ENCODE peak calls at places on chromosome 21, in seven cellular contexts. T is AG04449, H is nephron progenitor cell, V is fibroblast of mammary gland, E is neural crest cell, F is NB4, R is astrocyte of the spinal cord. C is an unnamed sample.

GRCh38 chr21:41133896-41134522 is 34.0 kb upstream of the BACE2 start:
- DNase-seq in T (no peak), H (peak), V (peak), E (no peak), F (peak), R (peak), C (peak)

GRCh38 chr21:40680311-40680710 is 166.6 kb downstream of the DSCAM start:
- DNase-seq in T (no peak), H (no peak), V (no peak), E (no peak), F (no peak), R (no peak), C (no peak)

GRCh38 chr21:34602061-34602460 is 12.9 kb downstream of the RCAN1 start:
- DNase-seq in T (no peak), H (no peak), V (no peak), E (no peak), F (no peak), R (no peak), C (no peak)

GRCh38 chr21:38244885-38245869 is 11.6 kb upstream of the KCNJ15 start:
- DNase-seq in T (peak), H (no peak), V (peak), E (no peak), F (peak), R (peak), C (peak)

GRCh38 chr21:46203203-46203600 is 18.9 kb upstream of the SPATC1L start:
- DNase-seq in T (no peak), H (no peak), V (no peak), E (no peak), F (no peak), R (no peak), C (no peak)

GRCh38 chr21:45918011-45918410 is 63.6 kb upstream of the COL6A1 start:
- DNase-seq in T (no peak), H (no peak), V (no peak), E (no peak), F (no peak), R (no peak), C (no peak)

GRCh38 chr21:14401217-14401616 is 18.3 kb upstream of the HSPA13 start:
- DNase-seq in T (no peak), H (no peak), V (no peak), E (no peak), F (no peak), R (no peak), C (no peak)

GRCh38 chr21:23725576-23725975 is 1881.7 kb downstream of the MRPL39 start:
- DNase-seq in T (no peak), H (no peak), V (no peak), E (no peak), F (peak), R (no peak), C (no peak)

GRCh38 chr21:17903029-17903806 is 84.1 kb upstream of the C21orf91 start:
- DNase-seq in T (no peak), H (no peak), V (peak), E (no peak), F (peak), R (peak), C (no peak)

GRCh38 chr21:30207252-30207579 is 8.7 kb downstream of the CLDN8 start:
- DNase-seq in T (no peak), H (no peak), V (peak), E (no peak), F (no peak), R (no peak), C (no peak)

GRCh38 chr21:25871566-25871965 is 136.8 kb downstream of the GABPA start:
- DNase-seq in T (no peak), H (no peak), V (no peak), E (no peak), F (peak), R (no peak), C (no peak)

GRCh38 chr21:34688145-34688544 is 19.4 kb downstream of the CLIC6 start:
- DNase-seq in T (no peak), H (no peak), V (peak), E (no peak), F (peak), R (peak), C (no peak)

GRCh38 chr21:29738730-29739129 is 201.1 kb downstream of the GRIK1 start:
- DNase-seq in T (no peak), H (no peak), V (no peak), E (no peak), F (no peak), R (no peak), C (no peak)

GRCh38 chr21:36697473-36698159 is 1.3 kb upstream of the SIM2 start:
- DNase-seq in T (no peak), H (no peak), V (no peak), E (peak), F (no peak), R (no peak), C (no peak)

GRCh38 chr21:29135481-29135880 is 5.0 kb downstream of the MAP3K7CL start:
- DNase-seq in T (no peak), H (no peak), V (peak), E (no peak), F (no peak), R (no peak), C (no peak)

GRCh38 chr21:31173881-31174555 is 135.7 kb upstream of the KRTAP19-8 start:
- DNase-seq in T (no peak), H (no peak), V (no peak), E (no peak), F (no peak), R (no peak), C (peak)

GRCh38 chr21:37219766-37220432 is 47.2 kb downstream of the VPS26C start:
- DNase-seq in T (no peak), H (no peak), V (peak), E (no peak), F (peak), R (no peak), C (no peak)

GRCh38 chr21:28742527-28742926 is 250.2 kb downstream of the LTN1 start:
- DNase-seq in T (no peak), H (no peak), V (peak), E (no peak), F (no peak), R (peak), C (peak)

GRCh38 chr21:45562401-45562800 is 20.2 kb upstream of the SLC19A1 start:
- DNase-seq in T (no peak), H (no peak), V (no peak), E (no peak), F (no peak), R (no peak), C (no peak)

GRCh38 chr21:36456714-36457399 is 23.1 kb downstream of the CLDN14 start:
- DNase-seq in T (no peak), H (no peak), V (peak), E (no peak), F (no peak), R (peak), C (no peak)

GRCh38 chr21:26115346-26115745 is 55.2 kb downstream of the APP start:
- DNase-seq in T (no peak), H (no peak), V (no peak), E (no peak), F (no peak), R (no peak), C (no peak)

GRCh38 chr21:26070822-26071425 is 99.6 kb downstream of the APP start:
- DNase-seq in T (peak), H (peak), V (peak), E (no peak), F (no peak), R (peak), C (peak)

GRCh38 chr21:25636727-25637126 is 2.3 kb upstream of the JAM2 start:
- DNase-seq in T (no peak), H (no peak), V (peak), E (no peak), F (no peak), R (no peak), C (no peak)

GRCh38 chr21:19463966-19464365 is 1060.4 kb upstream of the TMPRSS15 start:
- DNase-seq in T (no peak), H (no peak), V (no peak), E (no peak), F (no peak), R (no peak), C (no peak)

GRCh38 chr21:45383615-45384201 is 21.3 kb upstream of the COL18A1 start:
- DNase-seq in T (no peak), H (no peak), V (no peak), E (no peak), F (no peak), R (no peak), C (no peak)

GRCh38 chr21:36429672-36430546 is 44.7 kb downstream of the CHAF1B start:
- DNase-seq in T (peak), H (peak), V (peak), E (no peak), F (peak), R (peak), C (peak)

GRCh38 chr21:40143822-40144525 is 276.7 kb downstream of the PCP4 start:
- DNase-seq in T (no peak), H (peak), V (peak), E (peak), F (peak), R (peak), C (peak)

GRCh38 chr21:41600116-41600515 is 92.2 kb upstream of the TMPRSS2 start:
- DNase-seq in T (no peak), H (no peak), V (no peak), E (no peak), F (no peak), R (no peak), C (no peak)

GRCh38 chr21:27315373-27315772 is 348.5 kb upstream of the ADAMTS5 start:
- DNase-seq in T (no peak), H (no peak), V (no peak), E (no peak), F (no peak), R (no peak), C (no peak)

GRCh38 chr21:39108291-39109162 is 74.7 kb downstream of the PSMG1 start:
- DNase-seq in T (no peak), H (no peak), V (no peak), E (no peak), F (no peak), R (no peak), C (no peak)

GRCh38 chr21:19713324-19713723 is 1284.9 kb upstream of the NCAM2 start:
- DNase-seq in T (no peak), H (no peak), V (no peak), E (no peak), F (no peak), R (no peak), C (no peak)

GRCh38 chr21:29413683-29414082 is 115.0 kb downstream of the BACH1 start:
- DNase-seq in T (no peak), H (no peak), V (no peak), E (no peak), F (no peak), R (no peak), C (no peak)

GRCh38 chr21:37073417-37074194 is 552 bp downstream of the TTC3 start:
- DNase-seq in T (no peak), H (peak), V (peak), E (no peak), F (peak), R (peak), C (no peak)

GRCh38 chr21:15422761-15423160 is 307.0 kb upstream of the USP25 start:
- DNase-seq in T (no peak), H (no peak), V (peak), E (no peak), F (no peak), R (peak), C (peak)

DNA sequence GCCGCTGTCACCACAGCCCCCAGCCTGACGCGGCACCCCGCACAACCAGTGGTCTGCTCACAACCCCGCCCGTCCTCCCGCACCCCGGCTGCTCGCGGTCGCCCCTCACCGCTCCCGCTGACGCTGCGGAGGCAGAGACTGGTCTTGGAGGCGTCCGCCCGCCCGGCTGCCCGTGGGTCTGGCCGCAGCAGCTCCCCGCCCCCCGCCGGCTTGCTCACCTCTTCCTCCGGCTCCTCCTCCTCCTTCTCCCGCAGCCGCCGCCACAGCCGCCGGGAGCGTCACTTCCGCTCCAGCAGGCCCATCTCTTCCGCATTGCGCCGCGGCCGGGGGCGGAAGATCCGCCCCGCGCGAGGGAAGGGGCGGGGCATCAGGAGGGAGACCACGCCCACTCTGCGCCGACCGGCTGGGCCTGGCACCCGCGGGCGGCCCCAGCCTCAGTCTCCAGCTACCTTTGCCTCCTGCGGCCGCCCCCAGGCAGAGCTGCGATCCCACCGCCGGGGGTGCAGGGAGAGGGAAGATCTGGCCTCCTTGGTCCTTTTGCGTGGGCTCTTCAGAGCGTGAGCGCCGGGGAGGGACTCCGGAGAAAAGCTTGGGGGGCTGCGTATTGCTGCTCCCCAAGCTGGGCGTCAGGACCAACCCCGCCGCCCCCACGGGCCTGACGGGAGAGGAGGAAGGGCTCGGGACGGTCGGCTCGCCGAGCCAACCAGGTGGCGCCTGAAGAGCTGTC is at the start of gene SYNJ1:
- DNase-seq in T (peak), H (peak), V (peak), E (peak), F (peak), R (peak), C (peak)
- TF ChIP-seq CTCF in T (no peak), H (no peak), V (no peak), E (no peak), F (no peak), R (no peak), C (no peak)

GRCh38 chr21:43854773-43855633 is 10.0 kb upstream of the AGPAT3 start:
- DNase-seq in T (no peak), H (no peak), V (no peak), E (no peak), F (peak), R (no peak), C (no peak)

GRCh38 chr21:43861716-43862115 is 3.3 kb upstream of the AGPAT3 start:
- DNase-seq in T (no peak), H (no peak), V (no peak), E (no peak), F (no peak), R (no peak), C (no peak)

GRCh38 chr21:43859747-43860214 is 5.2 kb upstream of the AGPAT3 start:
- DNase-seq in T (no peak), H (no peak), V (no peak), E (no peak), F (no peak), R (no peak), C (no peak)

GRCh38 chr21:43855955-43856354 is 9.1 kb upstream of the AGPAT3 start:
- DNase-seq in T (no peak), H (no peak), V (no peak), E (no peak), F (no peak), R (no peak), C (no peak)

DNA sequence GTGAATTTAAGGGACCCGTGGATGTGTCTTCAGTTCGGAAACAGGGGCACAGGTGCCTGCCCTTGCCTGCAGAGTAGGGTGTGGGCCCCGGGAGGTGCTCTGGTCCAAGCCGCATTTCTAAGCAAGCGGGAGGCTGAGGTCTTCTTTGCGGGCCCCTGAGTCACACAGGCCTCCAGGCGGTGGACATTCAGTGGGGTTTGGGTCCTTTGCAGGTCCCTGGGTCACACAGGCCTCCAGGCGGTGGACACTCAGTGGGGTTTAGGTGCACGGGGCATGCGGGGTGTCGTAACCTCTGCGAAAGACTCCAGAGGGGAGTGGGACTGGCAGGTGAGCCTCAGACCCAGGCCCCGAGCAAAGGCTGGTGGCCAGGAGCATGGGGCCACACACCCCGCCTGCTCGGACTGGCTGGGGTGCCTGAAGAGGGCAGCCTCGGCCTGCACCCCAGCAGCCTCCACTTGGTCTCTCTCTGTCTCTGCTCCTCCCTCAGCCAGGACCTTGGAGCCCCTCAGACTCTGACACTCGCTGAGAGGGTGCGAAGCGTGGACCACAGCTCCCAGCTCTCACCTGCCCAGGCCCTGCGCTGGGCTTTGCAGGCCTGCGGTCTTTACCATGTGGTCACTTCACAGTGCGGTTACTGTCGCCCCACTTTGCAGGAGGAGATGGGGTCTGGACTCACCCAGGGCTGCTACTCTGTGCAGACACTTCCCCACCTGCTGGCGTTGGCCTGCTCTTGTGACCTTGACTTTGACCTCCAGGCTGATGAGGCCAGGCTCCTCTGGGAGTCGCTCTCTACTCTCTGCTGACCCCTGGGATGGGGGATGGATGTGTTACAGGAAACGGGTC is 6.0 kb upstream of the AGPAT3 start:
- DNase-seq in T (no peak), H (no peak), V (no peak), E (no peak), F (no peak), R (no peak), C (no peak)
- TF ChIP-seq CTCF in T (no peak), H (no peak), V (no peak), E (no peak), F (no peak), R (no peak), C (no peak)

GRCh38 chr21:42651515-42652401 is 1.7 kb upstream of the PDE9A start:
- DNase-seq in T (no peak), H (no peak), V (no peak), E (no peak), F (peak), R (no peak), C (no peak)

GRCh38 chr21:42650441-42651421 is 2.7 kb upstream of the PDE9A start:
- DNase-seq in T (no peak), H (no peak), V (no peak), E (no peak), F (no peak), R (no peak), C (no peak)

GRCh38 chr21:42653492-42654061 is at the start of gene PDE9A:
- DNase-seq in T (no peak), H (peak), V (no peak), E (peak), F (peak), R (no peak), C (no peak)

GRCh38 chr21:42654179-42654912 is 925 bp downstream of the PDE9A start:
- DNase-seq in T (no peak), H (peak), V (no peak), E (peak), F (peak), R (no peak), C (no peak)

GRCh38 chr21:42652527-42653491 is 612 bp upstream of the PDE9A start:
- DNase-seq in T (no peak), H (peak), V (peak), E (peak), F (no peak), R (peak), C (no peak)
- TF ChIP-seq CTCF in T (peak), H (peak), V (peak), E (peak), F (no peak), R (peak), C (peak)

GRCh38 chr21:21921410-21922232 is 923.4 kb downstream of the NCAM2 start:
- DNase-seq in T (no peak), H (no peak), V (peak), E (no peak), F (peak), R (peak), C (peak)
- TF ChIP-seq CTCF in T (peak), H (peak), V (peak), E (peak), F (peak), R (peak), C (peak)

C was measured in astrocyte of the cerebellum.